ENCODE peak calls at places on chromosome 11, in ten cellular contexts. T is stomach, X is ovary, V is sigmoid colon, I is GM12878, B is transverse colon, Z is H1, J is suprapubic skin, L is K562, K is SK-N-SH. A is an unnamed sample. For H3K27me3, the result is how much of the 10 kb centered on the place peaks cover.

GRCh38 chr11:65606876-65607613 is 7.0 kb downstream of the MAP3K11 start:
- DNase-seq in V (peak), Z (peak), L (peak), B (peak), J (peak), K (peak), I (no peak), T (peak), X (peak), A (peak)

GRCh38 chr11:32069361-32070058 is 21.4 kb upstream of the RCN1 start:
- DNase-seq in X (no peak), J (no peak), V (no peak), K (no peak), Z (no peak), T (no peak), I (no peak), B (no peak), L (no peak), A (no peak)

GRCh38 chr11:92601048-92601447 is 368.4 kb upstream of the MTNR1B start:
- DNase-seq in T (no peak), L (no peak), B (no peak), J (no peak), X (no peak), V (no peak), K (no peak), Z (no peak), I (no peak), A (no peak)

GRCh38 chr11:106418786-106419185 is 341.3 kb downstream of the AASDHPPT start:
- DNase-seq in L (no peak), Z (no peak), K (no peak), X (no peak), B (no peak), I (no peak), V (no peak), T (no peak), J (no peak), A (no peak)

GRCh38 chr11:69437001-69437875 is 44.2 kb upstream of the LINC01488 start:
- DNase-seq in Z (no peak), B (no peak), J (no peak), X (no peak), T (no peak), I (no peak), L (no peak), K (no peak), V (peak), A (no peak)

GRCh38 chr11:27460158-27460565 is 12.4 kb downstream of the LGR4 start:
- DNase-seq in X (no peak), K (no peak), I (no peak), Z (no peak), B (no peak), L (no peak), J (no peak), T (no peak), V (no peak), A (no peak)

GRCh38 chr11:100640646-100641045 is 46.4 kb upstream of the ARHGAP42 start:
- DNase-seq in Z (no peak), K (no peak), T (no peak), J (no peak), L (no peak), V (no peak), B (no peak), X (no peak), I (no peak), A (no peak)

GRCh38 chr11:27926469-27926868 is 181.5 kb downstream of the KIF18A start:
- DNase-seq in B (no peak), L (no peak), Z (no peak), V (no peak), J (no peak), I (no peak), X (no peak), K (no peak), T (no peak), A (no peak)

GRCh38 chr11:95068549-95068948 is 1.8 kb downstream of the SRSF8 start:
- DNase-seq in I (peak), V (peak), Z (no peak), B (peak), T (peak), J (peak), K (peak), X (peak), L (peak), A (peak)

GRCh38 chr11:69729252-69729651 is 25.4 kb upstream of the FGF19 start:
- DNase-seq in L (no peak), Z (no peak), J (no peak), I (no peak), B (no peak), K (no peak), T (no peak), X (no peak), V (no peak), A (no peak)

GRCh38 chr11:58926695-58927094 is 12.6 kb upstream of the GLYATL1 start:
- DNase-seq in L (no peak), B (no peak), J (no peak), Z (no peak), V (no peak), I (no peak), T (no peak), K (no peak), X (no peak), A (no peak)

GRCh38 chr11:19577849-19578619 is 134.6 kb upstream of the NAV2 start:
- DNase-seq in V (peak), Z (no peak), L (no peak), B (peak), T (no peak), J (no peak), K (peak), I (no peak), X (peak), A (no peak)

GRCh38 chr11:69196322-69197169 is 40.8 kb downstream of the SMIM38 start:
- DNase-seq in I (no peak), B (no peak), L (no peak), K (no peak), V (no peak), Z (no peak), X (no peak), J (no peak), T (no peak), A (no peak)

GRCh38 chr11:11841605-11842425 is at the start of gene USP47:
- DNase-seq in L (peak), B (peak), K (peak), Z (peak), I (no peak), T (peak), X (peak), V (peak), J (peak), A (peak)

GRCh38 chr11:96065379-96065778 is 141.5 kb upstream of the MTMR2 start:
- DNase-seq in T (no peak), K (no peak), X (no peak), B (no peak), J (no peak), Z (no peak), V (no peak), I (no peak), L (no peak), A (no peak)

GRCh38 chr11:67627788-67628624 is 1.7 kb downstream of the NUDT8 start:
- DNase-seq in T (no peak), B (no peak), X (no peak), Z (no peak), J (peak), K (no peak), I (no peak), V (peak), L (no peak), A (no peak)

GRCh38 chr11:88231894-88232482 is 56.7 kb upstream of the RAB38 start:
- DNase-seq in V (no peak), I (no peak), K (peak), Z (no peak), L (no peak), X (no peak), B (no peak), J (no peak), T (no peak), A (peak)

GRCh38 chr11:1506981-1507380 is 20.4 kb upstream of the MOB2 start:
- DNase-seq in T (no peak), I (no peak), J (no peak), V (no peak), K (no peak), L (no peak), Z (no peak), B (no peak), X (peak), A (no peak)

GRCh38 chr11:2857276-2857675 is 28.3 kb downstream of the CDKN1C start:
- DNase-seq in L (no peak), K (no peak), T (no peak), X (no peak), J (no peak), B (no peak), I (no peak), V (no peak), Z (no peak), A (no peak)

GRCh38 chr11:124865181-124865901 is at the start of gene ROBO3:
- DNase-seq in B (no peak), X (no peak), L (no peak), T (no peak), Z (no peak), J (peak), I (no peak), V (peak), K (peak), A (no peak)

GRCh38 chr11:47071871-47072270 is 104.8 kb downstream of the ARFGAP2 start:
- DNase-seq in K (peak), V (no peak), X (no peak), L (no peak), T (no peak), Z (no peak), B (no peak), J (no peak), I (no peak), A (peak)

GRCh38 chr11:123061403-123062157 is at the start of gene HSPA8:
- DNase-seq in V (peak), I (no peak), B (peak), J (peak), Z (no peak), X (peak), L (peak), K (peak), T (peak), A (peak)
- TF ChIP-seq EP300 in V (no peak), I (no peak), B (no peak), J (no peak), Z (no peak), X (no peak), L (no peak), K (no peak), T (no peak), A (no peak)

GRCh38 chr11:5700422-5701064 is 11.0 kb downstream of the TRIM22 start:
- DNase-seq in V (no peak), L (no peak), T (no peak), J (no peak), K (no peak), B (no peak), I (no peak), X (no peak), Z (no peak), A (no peak)
- H3K27me3 ChIP-seq in V (under half), L (under half), T (under half), J (under half), K (under half), B (under half), I (under half), X (under half), Z (under half), A (under half)

DNA sequence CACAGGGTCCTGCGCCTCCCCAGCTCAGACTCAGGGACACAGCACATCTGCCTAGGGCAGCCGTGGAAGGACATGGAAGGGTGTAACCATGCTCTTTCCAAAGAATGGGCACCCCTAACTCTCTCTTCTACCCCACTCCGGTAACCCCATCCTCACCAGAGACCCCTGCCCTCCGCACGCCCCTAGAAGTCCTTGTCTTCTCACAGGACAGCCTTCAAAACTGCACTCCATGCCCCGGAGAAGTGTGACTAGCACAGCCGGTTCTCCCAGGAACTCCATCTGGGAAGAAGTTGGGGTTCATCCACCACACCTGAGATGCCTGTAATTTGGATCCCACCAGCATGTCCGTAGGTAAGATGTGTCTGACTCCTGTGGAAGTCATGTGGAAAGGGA is 25.0 kb downstream of the P2RY2 start:
- DNase-seq in T (no peak), J (no peak), K (no peak), L (no peak), B (no peak), X (peak), I (no peak), Z (no peak), V (peak), A (no peak)
- H3K27ac ChIP-seq in T (no peak), J (no peak), K (no peak), L (no peak), B (no peak), X (no peak), I (no peak), Z (no peak), V (no peak), A (no peak)

DNA sequence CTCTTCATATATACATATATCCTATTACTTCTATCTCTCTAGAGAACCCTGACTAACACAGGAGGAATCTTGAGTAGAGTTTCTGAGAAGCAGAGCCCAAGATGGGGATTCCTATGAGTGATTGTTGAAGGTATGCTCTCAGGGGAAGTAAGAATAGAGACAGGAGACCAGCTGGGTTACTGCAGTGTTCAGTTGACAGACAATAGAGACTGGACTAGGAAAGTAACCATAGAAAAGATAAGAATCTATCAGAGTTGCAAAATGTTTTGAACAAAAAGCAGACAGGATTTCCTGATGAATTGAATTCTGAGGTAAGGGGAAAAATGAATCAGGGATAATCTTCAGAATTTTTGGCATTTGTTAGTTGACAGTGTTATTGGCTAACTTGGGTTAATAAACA is 54.4 kb downstream of the SLC17A6 start:
- DNase-seq in J (no peak), V (no peak), L (no peak), T (no peak), Z (no peak), K (no peak), X (no peak), I (no peak), B (no peak), A (no peak)
- TF ChIP-seq EP300 in J (no peak), V (no peak), L (no peak), T (no peak), Z (no peak), K (no peak), X (no peak), I (no peak), B (no peak), A (no peak)

DNA sequence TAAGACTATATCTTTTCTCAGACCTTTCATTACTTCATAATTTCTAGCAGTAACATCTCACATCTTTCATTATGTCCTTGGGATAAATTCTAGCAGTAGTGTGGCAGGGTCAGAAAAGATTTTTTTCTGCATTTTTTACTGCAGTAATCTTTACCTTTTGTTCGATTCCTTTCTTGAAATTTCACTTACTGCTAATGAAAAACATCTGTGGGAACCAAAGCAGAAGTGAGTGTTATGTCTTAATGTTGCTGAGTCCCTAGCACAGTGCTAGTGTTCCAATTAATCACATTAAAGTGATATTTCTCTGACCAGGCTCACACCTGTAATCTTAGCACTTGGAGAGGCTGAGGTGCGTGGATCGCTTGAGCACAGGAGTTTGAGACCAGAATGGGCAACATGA is 123.6 kb downstream of the EHF start:
- DNase-seq in X (no peak), K (no peak), L (no peak), T (no peak), B (no peak), Z (no peak), J (no peak), I (no peak), V (no peak), A (no peak)
- H3K27me3 ChIP-seq in X (under half), K (under half), L (under half), T (under half), B (under half), Z (under half), J (under half), I (under half), V (under half), A (under half)

A was measured in tibial nerve.